ENCODE peak calls at places on chromosomes 6 and 20, in seven cellular contexts. O, K, H, S, Y, E and M are unnamed samples.

GRCh38 chr6:147579667-147580066 is 71.2 kb downstream of the SAMD5 start:
- DNase-seq in H (no peak), E (no peak), S (no peak), Y (no peak), O (no peak), K (no peak), M (no peak)

GRCh38 chr6:97867177-97867576 is 584.2 kb upstream of the MMS22L start:
- DNase-seq in S (no peak), O (no peak), H (no peak), E (no peak), Y (no peak), K (no peak), M (no peak)

GRCh38 chr6:89409461-89410035 is 2.5 kb downstream of the RRAGD start:
- DNase-seq in S (no peak), K (no peak), H (no peak), O (no peak), Y (no peak), E (no peak), M (no peak)

GRCh38 chr20:45704969-45705637 is at the start of gene WFDC10B:
- DNase-seq in O (peak), S (peak), K (no peak), Y (no peak), E (no peak), H (no peak), M (no peak)

GRCh38 chr6:134005824-134006223 is 46.6 kb downstream of the SLC2A12 start:
- DNase-seq in E (no peak), K (no peak), H (no peak), O (no peak), Y (no peak), S (no peak), M (no peak)

GRCh38 chr6:22366214-22366613 is 69.4 kb upstream of the PRL start:
- DNase-seq in S (no peak), O (no peak), E (no peak), K (no peak), H (peak), Y (no peak), M (no peak)

GRCh38 chr20:24357169-24357568 is 112.3 kb upstream of the SYNDIG1 start:
- DNase-seq in S (no peak), E (no peak), O (no peak), K (no peak), H (no peak), Y (no peak), M (no peak)

GRCh38 chr6:44704240-44705150 is 317.0 kb downstream of the CDC5L start:
- DNase-seq in H (no peak), E (peak), Y (no peak), S (no peak), O (no peak), K (no peak), M (no peak)

GRCh38 chr6:127971945-127972391 is 71.1 kb upstream of the THEMIS start:
- DNase-seq in S (no peak), O (no peak), H (peak), Y (peak), K (peak), E (peak), M (peak)

GRCh38 chr6:122789862-122790739 is 1.0 kb downstream of the SMPDL3A start:
- DNase-seq in Y (peak), O (no peak), E (no peak), S (peak), H (no peak), K (no peak), M (no peak)

GRCh38 chr6:26576929-26577719 is 19.6 kb upstream of the ABT1 start:
- DNase-seq in E (no peak), H (peak), S (peak), K (no peak), Y (peak), O (no peak), M (no peak)

GRCh38 chr6:139588076-139588639 is 213.7 kb upstream of the CITED2 start:
- DNase-seq in Y (peak), S (peak), E (no peak), O (peak), K (no peak), H (peak), M (no peak)

GRCh38 chr6:89411269-89412070 is 603 bp downstream of the RRAGD start:
- DNase-seq in E (no peak), S (peak), H (no peak), O (peak), K (no peak), Y (no peak), M (no peak)

GRCh38 chr6:168711666-168712300 is 270.8 kb downstream of the SMOC2 start:
- DNase-seq in H (no peak), O (no peak), Y (no peak), S (no peak), K (no peak), E (no peak), M (no peak)

GRCh38 chr6:126773122-126773805 is 345.2 kb upstream of the RSPO3 start:
- DNase-seq in K (no peak), Y (peak), S (no peak), E (no peak), H (peak), O (no peak), M (no peak)

GRCh38 chr6:166635556-166635955 is 8.5 kb upstream of the RPS6KA2 start:
- DNase-seq in H (no peak), K (no peak), Y (no peak), O (no peak), E (no peak), S (no peak), M (no peak)

GRCh38 chr6:37135835-37136694 is 33.9 kb upstream of the PIM1 start:
- DNase-seq in E (no peak), O (no peak), Y (no peak), H (peak), K (no peak), S (peak), M (no peak)

GRCh38 chr20:38692436-38693411 is 31.6 kb upstream of the SLC32A1 start:
- DNase-seq in E (peak), H (peak), S (peak), K (peak), O (no peak), Y (peak), M (no peak)

GRCh38 chr6:49553353-49553752 is 2.9 kb downstream of the C6orf141 start:
- DNase-seq in H (no peak), Y (no peak), K (no peak), S (peak), E (no peak), O (no peak), M (no peak)

GRCh38 chr6:49551866-49552129 is 1.3 kb downstream of the C6orf141 start:
- DNase-seq in E (no peak), O (no peak), S (no peak), H (no peak), K (no peak), Y (no peak), M (no peak)

GRCh38 chr6:49550413-49551125 is at the start of gene C6orf141:
- DNase-seq in E (no peak), O (peak), S (peak), H (no peak), K (no peak), Y (no peak), M (no peak)

GRCh38 chr6:49551126-49551865 is 828 bp downstream of the C6orf141 start:
- DNase-seq in K (no peak), O (peak), S (peak), H (no peak), E (no peak), Y (no peak), M (no peak)

DNA sequence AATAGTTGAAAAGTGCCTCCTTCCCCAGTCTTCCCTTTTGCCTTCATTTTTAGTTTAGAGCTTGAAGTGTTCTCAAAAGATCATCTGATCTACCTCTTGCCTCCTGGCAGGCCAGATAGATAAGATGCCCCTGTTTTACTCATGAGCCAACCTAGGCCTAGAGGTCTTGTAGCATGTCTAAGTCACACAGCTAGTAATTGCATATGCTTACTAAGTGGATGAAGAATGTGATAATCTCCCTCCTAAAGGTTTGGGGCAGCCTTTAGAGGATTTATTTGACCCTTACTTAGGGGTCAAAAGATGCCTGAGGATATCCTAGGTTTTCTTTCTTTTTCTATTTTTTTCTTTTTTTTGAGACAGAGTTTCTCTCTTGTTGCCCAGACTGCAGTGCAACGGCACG is 2.1 kb downstream of the C6orf141 start:
- DNase-seq in S (no peak), Y (no peak), K (no peak), E (no peak), H (no peak), O (no peak), M (no peak)
- H3K4me3 ChIP-seq in S (no peak), Y (no peak), K (no peak), E (no peak), H (peak), O (no peak), M (no peak)

DNA sequence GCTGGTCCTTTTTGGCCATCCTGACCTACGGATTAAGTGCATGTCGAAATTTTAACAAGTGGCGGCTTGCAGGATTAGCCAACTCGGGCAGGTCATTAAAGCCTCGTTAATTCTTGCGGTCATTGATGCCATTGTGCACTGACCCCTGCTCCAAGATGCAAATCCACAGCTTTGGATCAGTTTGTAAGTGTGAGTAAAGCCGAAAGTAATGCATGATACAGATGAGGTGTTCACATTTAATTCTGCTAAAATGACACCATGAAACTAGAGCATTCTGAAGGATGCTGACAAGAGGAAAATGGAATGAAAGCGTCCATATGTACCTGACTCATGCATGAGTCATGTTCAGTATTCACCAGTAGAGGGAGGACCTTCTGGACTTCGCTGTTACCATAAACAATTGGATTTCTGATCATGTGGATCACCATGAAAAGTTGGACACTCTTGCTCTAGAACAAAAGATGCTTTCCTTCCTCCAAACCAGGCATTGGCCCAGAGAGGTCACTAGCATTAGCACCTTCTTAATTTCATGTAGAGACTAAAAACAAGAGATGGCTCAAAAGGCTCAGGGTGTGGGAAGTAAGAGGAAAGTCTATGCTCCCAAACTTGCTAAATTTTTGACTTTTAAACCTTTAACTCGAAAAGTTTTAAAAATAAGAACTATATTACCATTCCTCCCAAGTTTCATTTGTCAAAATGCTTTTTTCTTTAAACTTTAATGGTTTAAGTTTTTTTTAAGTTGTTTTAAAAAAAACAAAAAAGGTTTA is 48.0 kb downstream of the MUC22 start:
- DNase-seq in E (peak), K (peak), Y (peak), S (no peak), O (peak), H (peak), M (peak)
- H3K4me3 ChIP-seq in E (no peak), K (no peak), Y (no peak), S (no peak), O (no peak), H (no peak), M (no peak)

GRCh38 chr6:6587696-6588063 is 840 bp upstream of the LY86 start:
- DNase-seq in S (no peak), H (no peak), E (no peak), K (no peak), O (no peak), Y (no peak), M (no peak)
- H3K4me3 ChIP-seq in S (no peak), H (no peak), E (no peak), K (no peak), O (no peak), Y (no peak), M (no peak)

DNA sequence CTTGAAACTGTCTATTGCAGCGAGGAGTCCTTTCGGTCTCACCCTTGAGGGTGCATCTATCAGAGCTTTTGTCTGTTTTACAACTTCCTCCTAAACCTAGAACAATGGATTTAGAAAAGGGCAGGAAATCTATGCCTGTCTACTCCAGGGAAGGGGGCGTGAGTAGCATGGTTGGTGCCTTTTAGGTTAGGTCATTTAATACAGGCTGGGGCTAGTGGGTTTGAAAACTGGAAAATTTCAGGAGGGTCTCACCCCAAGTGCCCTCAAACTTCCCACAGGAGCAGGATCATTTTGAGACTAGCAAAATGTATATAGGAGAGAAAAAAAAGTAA is 33.5 kb upstream of the BMP6 start:
- DNase-seq in Y (no peak), K (no peak), S (no peak), E (no peak), H (no peak), O (no peak), M (no peak)
- H3K4me3 ChIP-seq in Y (peak), K (no peak), S (no peak), E (no peak), H (peak), O (no peak), M (peak)

GRCh38 chr6:100462990-100463684 is 1.6 kb downstream of the SIM1 start:
- DNase-seq in E (no peak), O (no peak), Y (no peak), K (no peak), H (no peak), S (no peak), M (no peak)
- H3K4me3 ChIP-seq in E (no peak), O (no peak), Y (no peak), K (no peak), H (no peak), S (no peak), M (peak)

GRCh38 chr6:104943781-104944180 is 13.1 kb upstream of the LIN28B start:
- DNase-seq in H (peak), E (no peak), O (no peak), Y (peak), S (no peak), K (no peak), M (no peak)

GRCh38 chr6:104936766-104937535 is 20.0 kb upstream of the LIN28B start:
- DNase-seq in H (no peak), Y (no peak), E (no peak), K (no peak), S (no peak), O (no peak), M (no peak)

GRCh38 chr6:104940881-104941693 is 15.8 kb upstream of the LIN28B start:
- DNase-seq in K (no peak), H (peak), Y (no peak), E (no peak), O (peak), S (no peak), M (no peak)

GRCh38 chr6:104941694-104942177 is 15.2 kb upstream of the LIN28B start:
- DNase-seq in S (no peak), O (no peak), E (no peak), K (no peak), H (no peak), Y (no peak), M (no peak)

DNA sequence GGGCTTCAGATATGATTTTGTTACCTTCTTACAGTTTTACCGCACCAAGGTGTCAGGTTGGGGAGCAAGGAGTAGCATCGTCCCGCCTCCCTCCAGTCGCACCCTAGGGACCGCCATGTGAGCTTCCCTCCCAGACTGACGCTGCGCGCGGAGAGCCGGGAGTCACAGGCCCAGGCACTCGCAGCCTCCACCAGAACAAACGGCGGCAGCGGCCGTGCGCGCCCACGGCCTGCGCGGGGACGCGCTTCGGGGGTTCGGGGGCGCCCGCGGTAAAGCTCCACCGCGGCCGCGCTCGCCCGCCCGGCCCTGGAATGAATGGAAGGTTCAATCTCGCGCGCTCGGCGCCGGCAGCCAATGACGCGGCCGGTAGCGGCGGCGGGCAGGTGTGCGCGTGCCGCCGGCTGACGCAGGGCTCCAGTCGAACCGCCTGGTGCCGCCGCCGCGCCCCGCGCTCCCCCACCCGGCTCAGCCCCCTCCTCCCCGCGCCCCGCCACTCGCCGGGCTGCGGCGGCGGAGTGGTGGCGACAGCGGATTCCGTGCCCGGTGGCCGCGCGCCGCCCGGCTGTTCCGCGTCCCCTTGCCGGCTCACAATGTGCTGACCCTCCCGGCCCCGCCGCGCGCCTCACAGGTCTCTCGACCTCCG is 16.5 kb upstream of the LIN28B start:
- DNase-seq in O (peak), Y (no peak), S (no peak), E (no peak), H (no peak), K (no peak), M (no peak)
- H3K4me3 ChIP-seq in O (peak), Y (peak), S (no peak), E (no peak), H (peak), K (peak), M (peak)

GRCh38 chr6:124199226-124199625 is 395.6 kb downstream of the NKAIN2 start:
- DNase-seq in S (no peak), K (no peak), H (no peak), O (no peak), E (no peak), Y (no peak), M (no peak)

GRCh38 chr6:124200661-124201060 is 397.0 kb downstream of the NKAIN2 start:
- DNase-seq in O (no peak), K (no peak), H (no peak), Y (no peak), E (no peak), S (no peak), M (no peak)

GRCh38 chr6:124193132-124193531 is 389.5 kb downstream of the NKAIN2 start:
- DNase-seq in S (no peak), O (no peak), K (no peak), E (no peak), Y (no peak), H (no peak), M (no peak)

GRCh38 chr6:124197148-124197547 is 393.5 kb downstream of the NKAIN2 start:
- DNase-seq in K (no peak), O (no peak), S (no peak), Y (no peak), H (peak), E (no peak), M (no peak)
- H3K4me3 ChIP-seq in K (no peak), O (no peak), S (no peak), Y (no peak), H (no peak), E (no peak), M (no peak)

GRCh38 chr20:51715028-51715872 is 52.9 kb downstream of the ATP9A start:
- DNase-seq in Y (no peak), H (no peak), O (no peak), E (no peak), K (no peak), S (peak), M (no peak)

GRCh38 chr20:51713213-51713598 is 55.0 kb downstream of the ATP9A start:
- DNase-seq in Y (no peak), E (no peak), S (no peak), O (no peak), K (no peak), H (no peak), M (no peak)

GRCh38 chr20:51712501-51713212 is 55.5 kb downstream of the ATP9A start:
- DNase-seq in K (no peak), S (peak), H (peak), O (peak), E (no peak), Y (peak), M (no peak)

GRCh38 chr20:51711426-51711825 is 56.8 kb downstream of the ATP9A start:
- DNase-seq in S (no peak), Y (no peak), H (no peak), E (no peak), O (no peak), K (no peak), M (no peak)

GRCh38 chr20:51710503-51710902 is 57.7 kb downstream of the ATP9A start:
- DNase-seq in Y (no peak), K (no peak), H (no peak), S (no peak), O (no peak), E (no peak), M (no peak)
- H3K4me3 ChIP-seq in Y (no peak), K (no peak), H (no peak), S (no peak), O (no peak), E (no peak), M (no peak)